ENCODE peak calls at places on chromosomes 1 and 21, in five cellular contexts. P is A549, T is K562, I is H1, D is HepG2. V is an unnamed sample.

GRCh38 chr1:237093706-237094105 is 51.7 kb downstream of the RYR2 start:
- DNase-seq in I (peak; percentile 33), D (no peak), T (no peak), P (no peak), V (no peak)

GRCh38 chr1:24910751-24911650 is 19.1 kb downstream of the RUNX3 start:
- DNase-seq in P (peak; percentile 39), T (no peak), D (peak; percentile 93), I (peak; percentile 52), V (no peak)

GRCh38 chr1:194225781-194226180 is 1039.4 kb upstream of the B3GALT2 start:
- DNase-seq in I (no peak), P (no peak), D (no peak), T (no peak), V (no peak)

GRCh38 chr1:118185083-118185899 is at the start of gene SPAG17:
- DNase-seq in P (peak; percentile 53), D (no peak), I (peak; percentile 95), T (peak; percentile 80), V (no peak)

GRCh38 chr21:34812510-34813265 is 143.9 kb downstream of the CLIC6 start:
- DNase-seq in T (no peak), D (peak; percentile 78), I (no peak), P (peak; percentile 74), V (no peak)

GRCh38 chr1:15919316-15919715 is 56.6 kb downstream of the ZBTB17 start:
- DNase-seq in T (peak; percentile 16), D (no peak), I (no peak), P (no peak), V (peak; percentile 70)

GRCh38 chr21:46244602-46245001 is 16.0 kb upstream of the LSS start:
- DNase-seq in D (no peak), T (no peak), I (no peak), P (no peak), V (no peak)

GRCh38 chr1:201013031-201013485 is 10.5 kb downstream of the KIF21B start:
- DNase-seq in P (no peak), D (no peak), I (no peak), T (peak; percentile 49), V (no peak)

GRCh38 chr1:201214461-201214860 is 23.8 kb downstream of the IGFN1 start:
- DNase-seq in D (no peak), P (peak; percentile 39), I (no peak), T (peak; percentile 73), V (no peak)

GRCh38 chr21:46551636-46552241 is 53.1 kb downstream of the S100B start:
- DNase-seq in I (peak; percentile 44), P (no peak), T (no peak), D (no peak), V (no peak)

GRCh38 chr21:44428281-44428942 is 26.9 kb upstream of the LRRC3 start:
- DNase-seq in P (peak; percentile 83), I (peak; percentile 83), T (peak; percentile 86), D (peak; percentile 26), V (no peak)

GRCh38 chr1:50251592-50252165 is 143.0 kb downstream of the ELAVL4 start:
- DNase-seq in P (no peak), I (peak; percentile 78), T (no peak), D (no peak), V (no peak)

GRCh38 chr21:15212214-15212613 is 147.4 kb upstream of the NRIP1 start:
- DNase-seq in T (no peak), P (no peak), D (no peak), I (no peak), V (no peak)

GRCh38 chr1:27727126-27727525 is 1.4 kb downstream of the FAM76A start:
- DNase-seq in P (no peak), I (no peak), D (no peak), T (no peak), V (no peak)

GRCh38 chr1:156858555-156858956 is 361 bp downstream of the INSRR start:
- DNase-seq in D (no peak), P (no peak), T (peak; percentile 49), I (no peak), V (no peak)

GRCh38 chr1:156859523-156860112 is 701 bp upstream of the INSRR start:
- DNase-seq in P (peak; percentile 24), D (no peak), T (no peak), I (peak; percentile 70), V (no peak)

GRCh38 chr1:156860639-156861423 is at the start of gene NTRK1:
- DNase-seq in T (peak; percentile 88), D (no peak), I (peak; percentile 72), P (peak; percentile 21), V (no peak)

GRCh38 chr1:156858959-156859522 is at the start of gene INSRR:
- DNase-seq in P (no peak), I (peak; percentile 68), T (peak; percentile 69), D (no peak), V (no peak)

GRCh38 chr1:156860113-156860638 is 489 bp upstream of the NTRK1 start:
- DNase-seq in P (peak; percentile 48), I (peak; percentile 85), T (peak; percentile 80), D (no peak), V (no peak)
- TF ChIP-seq HDAC2 in P (no peak), I (no peak), T (peak; percentile 86), D (no peak), V (no peak)

GRCh38 chr1:168483531-168483930 is 60.3 kb downstream of the XCL2 start:
- DNase-seq in I (no peak), T (no peak), P (no peak), D (no peak), V (no peak)
- TF ChIP-seq HDAC2 in I (no peak), T (no peak), P (no peak), D (no peak), V (no peak)

GRCh38 chr1:6672558-6672957 is 29.1 kb downstream of the DNAJC11 start:
- DNase-seq in D (no peak), T (no peak), I (no peak), P (no peak), V (no peak)

GRCh38 chr1:6673816-6674398 is 27.7 kb downstream of the DNAJC11 start:
- DNase-seq in P (no peak), I (no peak), T (no peak), D (no peak), V (no peak)

GRCh38 chr1:6675936-6676335 is 25.7 kb downstream of the DNAJC11 start:
- DNase-seq in P (no peak), I (no peak), D (no peak), T (no peak), V (no peak)

GRCh38 chr1:6674796-6675195 is 26.8 kb downstream of the DNAJC11 start:
- DNase-seq in T (no peak), I (no peak), P (no peak), D (no peak), V (no peak)
- TF ChIP-seq HDAC2 in T (no peak), I (no peak), P (no peak), D (no peak), V (no peak)

GRCh38 chr1:229570891-229571516 is 12.5 kb upstream of the ABCB10 start:
- DNase-seq in P (no peak), I (no peak), D (no peak), T (no peak), V (no peak)

GRCh38 chr1:229574679-229575442 is 16.4 kb upstream of the ABCB10 start:
- DNase-seq in I (no peak), T (no peak), D (no peak), P (no peak), V (no peak)

GRCh38 chr1:229567109-229567868 is 8.8 kb upstream of the ABCB10 start:
- DNase-seq in P (no peak), D (no peak), I (no peak), T (peak; percentile 8), V (no peak)

GRCh38 chr1:229570305-229570704 is 11.8 kb upstream of the ABCB10 start:
- DNase-seq in T (no peak), I (no peak), P (no peak), D (no peak), V (no peak)

GRCh38 chr1:229572286-229572685 is 13.8 kb upstream of the ABCB10 start:
- DNase-seq in I (no peak), D (peak; percentile 12), T (no peak), P (no peak), V (no peak)
- TF ChIP-seq HDAC2 in I (no peak), D (no peak), T (no peak), P (no peak), V (no peak)

GRCh38 chr1:166029196-166029965 is 137.4 kb downstream of the FAM78B start:
- DNase-seq in D (no peak), T (no peak), I (no peak), P (no peak), V (no peak)
- TF ChIP-seq HDAC2 in D (no peak), T (no peak), I (no peak), P (no peak), V (no peak)

DNA sequence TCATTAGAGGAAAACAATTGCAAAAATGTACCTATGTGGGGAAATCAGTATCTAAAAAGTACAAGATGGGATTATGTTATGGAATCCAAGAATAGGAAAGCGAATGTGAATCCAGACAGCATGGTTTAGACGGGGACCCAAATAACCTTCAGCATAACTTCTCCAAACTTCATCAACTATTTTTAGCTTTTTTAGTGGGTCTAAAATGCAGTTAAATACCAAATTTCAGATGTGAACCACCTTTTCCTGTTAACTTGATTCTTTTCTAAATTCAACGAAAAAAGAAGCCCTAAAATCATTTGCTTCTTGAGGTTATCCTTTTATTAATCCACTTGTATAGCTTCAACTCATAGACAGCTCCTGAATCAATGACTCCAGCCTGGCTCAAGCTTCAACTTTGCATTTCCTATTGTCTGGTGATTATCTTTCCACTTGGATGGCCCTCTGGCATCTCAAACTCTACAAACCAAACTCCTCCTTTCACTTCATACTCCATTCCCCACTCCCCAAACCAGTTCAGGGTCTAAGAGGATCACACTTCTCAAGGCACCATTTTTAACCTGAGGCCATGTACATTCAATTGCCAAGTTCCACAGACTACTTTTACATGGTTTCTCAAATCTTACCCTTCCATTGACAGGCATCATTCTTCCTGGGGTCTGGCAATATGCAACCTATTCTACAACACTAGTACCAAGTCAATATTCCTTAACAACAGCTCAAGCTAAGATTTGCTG is 7.4 kb downstream of the ERRFI1 start:
- DNase-seq in D (no peak), P (no peak), T (no peak), I (no peak), V (no peak)
- TF ChIP-seq HDAC2 in D (no peak), P (no peak), T (no peak), I (no peak), V (no peak)

DNA sequence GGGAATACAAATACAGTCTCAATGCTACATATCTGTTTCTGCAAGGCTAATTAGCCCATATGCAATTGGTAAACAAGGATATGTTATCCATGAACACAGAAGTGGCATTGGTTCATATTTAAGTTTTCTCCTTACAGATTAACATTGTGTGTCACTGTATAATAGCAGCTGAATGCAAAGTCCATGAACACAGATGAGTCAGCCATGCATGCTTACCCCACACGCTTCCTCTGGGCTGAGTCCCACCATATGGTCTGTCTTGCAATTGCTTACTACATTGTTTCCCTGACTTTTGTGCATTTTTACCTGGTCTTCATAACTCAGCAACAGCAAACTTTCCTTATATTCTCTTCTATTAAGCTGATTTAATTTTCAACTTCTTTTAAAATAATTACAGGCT is 41.5 kb upstream of the TSNAX start:
- DNase-seq in I (no peak), P (no peak), T (no peak), D (peak; percentile 71), V (no peak)
- TF ChIP-seq HDAC2 in I (no peak), P (no peak), T (no peak), D (no peak), V (no peak)

GRCh38 chr1:232942413-232943294 is 7.8 kb upstream of the NTPCR start:
- DNase-seq in I (no peak), D (no peak), T (no peak), P (no peak), V (no peak)
- TF ChIP-seq HDAC2 in I (no peak), D (no peak), T (no peak), P (no peak), V (no peak)